ENCODE peak calls at places on chromosomes 7 and 10, in four cellular contexts. E, G, P and L are unnamed samples.
A peak's percentile ranks its signal among the peaks of the same experiment; 100 is the strongest.

GRCh38 chr7:6460303-6460702 is 12.5 kb upstream of the DAGLB start:
- DNase-seq in E (no peak), G (no peak), P (no peak), L (no peak)

GRCh38 chr10:89167915-89168314 is 39.2 kb downstream of the CH25H start:
- DNase-seq in E (no peak), G (no peak), P (no peak), L (no peak)

GRCh38 chr10:10053051-10053450 is 964.6 kb upstream of the CELF2 start:
- DNase-seq in E (no peak), G (no peak), P (no peak), L (no peak)

GRCh38 chr7:25891591-25891990 is 260.4 kb upstream of the NFE2L3 start:
- DNase-seq in E (no peak), G (no peak), P (no peak), L (no peak)

GRCh38 chr10:133394064-133394663 is at the start of gene MTG1:
- DNase-seq in E (peak; percentile 94), G (peak; percentile 90), P (peak; percentile 90), L (peak; percentile 95)

GRCh38 chr7:112283382-112283910 is 77.0 kb downstream of the ZNF277 start:
- DNase-seq in E (no peak), G (no peak), P (no peak), L (peak; percentile 39)

GRCh38 chr10:63491558-63492316 is 26.0 kb upstream of the JMJD1C start:
- DNase-seq in E (peak; percentile 64), G (no peak), P (peak; percentile 81), L (no peak)

GRCh38 chr10:3094565-3095168 is 27.3 kb downstream of the PFKP start:
- DNase-seq in E (no peak), G (no peak), P (no peak), L (no peak)

GRCh38 chr10:127150136-127150535 is 46.3 kb downstream of the INSYN2A start:
- DNase-seq in E (no peak), G (no peak), P (peak; percentile 43), L (no peak)

GRCh38 chr7:73828107-73828803 is 2.5 kb upstream of the CLDN4 start:
- DNase-seq in E (peak; percentile 70), G (no peak), P (peak; percentile 87), L (no peak)

GRCh38 chr10:14024349-14025202 is 306.1 kb downstream of the FRMD4A start:
- DNase-seq in E (peak; percentile 42), G (no peak), P (no peak), L (no peak)

GRCh38 chr10:70145666-70146488 is 623 bp downstream of the TYSND1 start:
- DNase-seq in E (peak; percentile 71), G (peak; percentile 65), P (peak; percentile 69), L (peak; percentile 70)

GRCh38 chr10:70714245-70714644 is 41.9 kb downstream of the ADAMTS14 start:
- DNase-seq in E (no peak), G (no peak), P (no peak), L (no peak)

GRCh38 chr7:21767300-21767900 is 178.3 kb downstream of the CDCA7L start:
- DNase-seq in E (peak; percentile 26), G (peak; percentile 2), P (peak; percentile 71), L (peak; percentile 94)

GRCh38 chr7:111595780-111596179 is 33.5 kb upstream of the IMMP2L start:
- DNase-seq in E (no peak), G (no peak), P (no peak), L (no peak)

GRCh38 chr10:127017406-127018297 is 112.4 kb downstream of the DOCK1 start:
- DNase-seq in E (no peak), G (no peak), P (no peak), L (no peak)

GRCh38 chr7:40761757-40762342 is 627.0 kb downstream of the SUGCT start:
- DNase-seq in E (no peak), G (no peak), P (no peak), L (no peak)

GRCh38 chr7:106504620-106505019 is 156.3 kb downstream of the CCDC71L start:
- DNase-seq in E (no peak), G (no peak), P (peak; percentile 32), L (no peak)

GRCh38 chr7:150778014-150778737 is 22.0 kb downstream of the TMEM176B start:
- DNase-seq in E (no peak), G (no peak), P (no peak), L (no peak)

GRCh38 chr7:3066506-3066905 is 22.8 kb upstream of the CARD11 start:
- DNase-seq in E (no peak), G (no peak), P (no peak), L (no peak)

GRCh38 chr7:107150375-107151073 is 18.3 kb upstream of the HBP1 start:
- DNase-seq in E (peak; percentile 73), G (peak; percentile 68), P (peak; percentile 44), L (peak; percentile 81)

GRCh38 chr10:101672536-101672935 is 22.4 kb downstream of the FBXW4 start:
- DNase-seq in E (no peak), G (no peak), P (no peak), L (no peak)

GRCh38 chr10:88253-88652 is 39.2 kb upstream of the TUBB8 start:
- DNase-seq in E (no peak), G (no peak), P (no peak), L (peak; percentile 64)

GRCh38 chr7:137847418-137848050 is 760 bp upstream of the DGKI start:
- DNase-seq in E (no peak), G (no peak), P (no peak), L (no peak)

GRCh38 chr10:94524146-94524545 is 21.4 kb upstream of the HELLS start:
- DNase-seq in E (no peak), G (no peak), P (peak; percentile 82), L (no peak)

GRCh38 chr7:81873559-81873958 is 103.7 kb upstream of the HGF start:
- DNase-seq in E (no peak), G (no peak), P (no peak), L (peak; percentile 57)

GRCh38 chr7:2157473-2158279 is 75.1 kb downstream of the MAD1L1 start:
- DNase-seq in E (no peak), G (no peak), P (no peak), L (no peak)

GRCh38 chr7:129924602-129925001 is 28.2 kb downstream of the UBE2H start:
- DNase-seq in E (no peak), G (no peak), P (no peak), L (no peak)

GRCh38 chr7:158187055-158187770 is 400.4 kb downstream of the PTPRN2 start:
- DNase-seq in E (no peak), G (no peak), P (no peak), L (no peak)

GRCh38 chr7:158183431-158183830 is 404.2 kb downstream of the PTPRN2 start:
- DNase-seq in E (no peak), G (no peak), P (no peak), L (no peak)

GRCh38 chr7:158188676-158189075 is 398.9 kb downstream of the PTPRN2 start:
- DNase-seq in E (no peak), G (no peak), P (no peak), L (no peak)

GRCh38 chr7:158186406-158186805 is 401.2 kb downstream of the PTPRN2 start:
- DNase-seq in E (no peak), G (no peak), P (no peak), L (no peak)

DNA sequence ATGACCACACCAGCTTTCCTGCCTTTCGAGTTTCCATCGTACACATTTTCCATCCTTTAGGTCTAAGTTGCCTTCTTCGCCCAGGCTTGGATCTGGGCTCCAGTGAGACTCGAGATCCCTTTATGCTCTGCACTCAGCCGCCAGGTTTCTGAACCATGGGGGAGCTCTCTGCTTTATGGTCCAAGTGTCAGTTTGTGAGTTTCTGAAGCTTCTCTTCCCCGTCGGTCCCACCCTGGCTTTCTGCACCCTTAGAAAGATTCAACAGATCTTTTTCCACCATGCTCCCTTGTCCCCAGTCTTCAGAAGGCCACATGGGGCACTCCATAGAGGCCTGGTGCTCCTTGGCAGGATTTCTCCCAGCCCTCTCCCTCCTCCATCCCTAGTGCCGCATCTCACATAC is 402.0 kb downstream of the PTPRN2 start:
- DNase-seq in E (no peak), G (no peak), P (no peak), L (no peak)
- H3K9me3 ChIP-seq in E (no peaks in the 10 kb centered on the region), G (no peaks in the 10 kb centered on the region), P (peaks cover 32% of the 10 kb centered on the region), L (no peaks in the 10 kb centered on the region)

DNA sequence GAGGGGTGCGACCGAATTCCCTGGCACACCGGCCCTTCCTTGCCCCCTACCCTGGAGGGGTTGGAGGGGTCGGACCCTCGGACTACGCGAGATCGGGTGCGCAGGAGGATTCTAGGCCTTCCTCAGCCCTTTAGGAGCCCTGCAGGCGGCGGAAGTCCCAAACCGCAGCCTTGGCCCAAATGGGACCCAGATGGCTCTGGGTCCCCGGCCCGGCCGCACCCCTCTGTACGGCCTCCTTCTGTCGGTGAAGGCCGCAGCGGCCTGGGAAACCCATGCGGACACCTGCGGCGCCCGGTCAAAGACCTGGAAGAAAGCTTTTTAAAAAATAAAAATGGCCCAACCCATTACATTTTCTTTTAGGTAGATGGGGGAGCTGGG is 2.4 kb upstream of the VAX1 start:
- DNase-seq in E (no peak), G (no peak), P (no peak), L (no peak)
- H3K9me3 ChIP-seq in E (no peaks in the 10 kb centered on the region), G (no peaks in the 10 kb centered on the region), P (no peaks in the 10 kb centered on the region), L (no peaks in the 10 kb centered on the region)

DNA sequence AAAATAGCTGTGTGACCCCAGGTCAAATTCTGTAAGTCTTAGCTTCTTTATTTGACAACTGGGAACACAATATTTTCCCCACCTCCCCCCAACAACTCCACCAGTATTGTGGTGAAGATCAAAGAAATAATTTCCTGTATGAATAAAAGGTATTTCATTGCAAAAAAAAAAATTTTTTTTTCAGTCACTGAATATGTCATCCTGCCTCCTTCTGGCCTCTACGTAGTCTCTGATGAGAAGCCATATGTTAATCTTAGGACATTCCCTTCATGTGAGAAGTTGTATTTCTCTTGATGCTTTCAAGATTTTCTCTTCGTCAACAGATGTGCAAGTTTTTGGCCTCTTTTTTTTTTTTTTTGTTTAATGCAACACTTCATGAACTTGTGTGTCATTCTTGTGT is 33.0 kb downstream of the ZNF33A start:
- DNase-seq in E (no peak), G (no peak), P (no peak), L (no peak)
- H3K9me3 ChIP-seq in E (no peaks in the 10 kb centered on the region), G (no peaks in the 10 kb centered on the region), P (no peaks in the 10 kb centered on the region), L (no peaks in the 10 kb centered on the region)

GRCh38 chr7:157867685-157868305 is 531.0 kb downstream of the DNAJB6 start:
- DNase-seq in E (no peak), G (no peak), P (no peak), L (no peak)

GRCh38 chr7:157866525-157866924 is 529.7 kb downstream of the DNAJB6 start:
- DNase-seq in E (no peak), G (no peak), P (no peak), L (no peak)

GRCh38 chr7:157864911-157865310 is 528.1 kb downstream of the DNAJB6 start:
- DNase-seq in E (no peak), G (no peak), P (no peak), L (no peak)

GRCh38 chr7:157863906-157864810 is 527.4 kb downstream of the DNAJB6 start:
- DNase-seq in E (no peak), G (no peak), P (no peak), L (no peak)

DNA sequence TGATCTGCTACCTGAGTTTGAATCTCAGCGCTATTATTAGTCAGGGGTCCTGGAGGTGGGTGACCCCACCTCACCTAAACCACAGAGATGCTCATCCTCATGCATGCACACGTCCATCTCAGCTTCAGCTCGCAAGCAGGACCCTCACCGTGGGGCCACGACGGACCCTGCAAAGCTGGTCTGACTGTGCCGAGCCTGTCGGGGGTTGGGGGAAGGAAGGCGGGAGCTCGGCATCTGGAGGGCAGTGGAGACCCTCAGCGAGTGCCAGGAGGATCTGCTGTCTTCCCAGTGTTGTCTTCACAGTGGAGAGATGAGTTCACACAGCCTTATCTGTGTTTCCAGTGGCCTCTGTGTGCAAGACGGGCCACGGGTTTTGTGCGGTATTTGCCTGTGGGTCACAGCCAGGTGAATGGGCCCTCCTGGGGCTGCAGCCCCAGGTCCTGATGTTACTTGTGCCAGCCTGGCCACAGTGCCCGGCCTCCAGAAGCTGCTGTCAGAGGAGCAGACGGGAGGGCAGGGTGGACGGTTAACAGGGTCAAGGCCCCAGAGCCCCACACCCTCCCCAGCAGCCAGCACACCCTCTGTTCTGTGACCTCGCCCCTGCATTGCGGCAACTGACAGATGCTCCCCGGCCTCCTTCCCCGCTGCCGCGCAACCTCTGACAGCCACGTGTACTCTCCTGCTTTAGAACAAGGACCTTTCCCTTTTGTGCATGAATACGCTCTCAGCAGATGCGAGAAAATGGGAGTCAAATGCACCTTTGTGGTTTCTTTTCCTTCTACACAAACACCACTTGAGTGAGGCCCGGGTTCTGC is 528.8 kb downstream of the DNAJB6 start:
- DNase-seq in E (no peak), G (no peak), P (no peak), L (no peak)
- H3K9me3 ChIP-seq in E (no peaks in the 10 kb centered on the region), G (no peaks in the 10 kb centered on the region), P (peaks cover 36% of the 10 kb centered on the region), L (no peaks in the 10 kb centered on the region)